ENCODE peak calls at places on chromosomes 1 and 21, in five cellular contexts. L, D, N, P and E are unnamed samples.

GRCh38 chr1:119160851-119161250 is 20.4 kb upstream of the WARS2 start:
- DNase-seq in L (no peak), D (no peak), N (no peak), P (peak; percentile 66), E (no peak)

GRCh38 chr1:89536555-89537393 is 12.1 kb downstream of the LRRC8B start:
- DNase-seq in L (no peak), D (no peak), N (no peak), P (no peak), E (no peak)

GRCh38 chr21:33374080-33374873 is 28.9 kb upstream of the IFNGR2 start:
- DNase-seq in L (peak; percentile 66), D (no peak), N (peak; percentile 27), P (peak; percentile 73), E (peak; percentile 46)

GRCh38 chr1:182397653-182398388 is 2.6 kb downstream of the TEDDM1 start:
- DNase-seq in L (no peak), D (no peak), N (peak; percentile 33), P (peak; percentile 31), E (no peak)

GRCh38 chr1:78839704-78840277 is 166.7 kb downstream of the ADGRL4 start:
- DNase-seq in L (peak; percentile 38), D (no peak), N (peak; percentile 69), P (peak; percentile 63), E (peak; percentile 10)

GRCh38 chr1:30745156-30745833 is 12.3 kb downstream of the LAPTM5 start:
- DNase-seq in L (no peak), D (no peak), N (peak; percentile 72), P (no peak), E (no peak)

GRCh38 chr1:4868521-4868920 is 214.1 kb downstream of the AJAP1 start:
- DNase-seq in L (no peak), D (no peak), N (no peak), P (no peak), E (no peak)

GRCh38 chr1:209172286-209172685 is 411.2 kb upstream of the CAMK1G start:
- DNase-seq in L (no peak), D (no peak), N (no peak), P (no peak), E (no peak)

GRCh38 chr1:84581648-84582047 is 7.4 kb upstream of the CTBS start:
- DNase-seq in L (no peak), D (no peak), N (no peak), P (no peak), E (no peak)

GRCh38 chr1:119040906-119041305 is 52.8 kb upstream of the TBX15 start:
- DNase-seq in L (peak; percentile 79), D (no peak), N (peak; percentile 13), P (peak; percentile 84), E (no peak)

GRCh38 chr1:76074321-76075187 is at the start of gene ST6GALNAC3:
- DNase-seq in L (peak; percentile 71), D (no peak), N (peak; percentile 91), P (peak; percentile 29), E (no peak)

GRCh38 chr1:39525366-39526165 is 34.1 kb downstream of the BMP8A start:
- DNase-seq in L (no peak), D (peak; percentile 17), N (no peak), P (no peak), E (peak; percentile 74)

GRCh38 chr21:45309069-45309521 is 21.4 kb upstream of the POFUT2 start:
- DNase-seq in L (peak; percentile 91), D (no peak), N (peak; percentile 76), P (peak; percentile 72), E (no peak)

GRCh38 chr1:242847390-242847993 is 323.0 kb upstream of the PLD5 start:
- DNase-seq in L (no peak), D (no peak), N (peak; percentile 47), P (peak; percentile 6), E (no peak)

GRCh38 chr1:210394281-210394798 is 65.6 kb downstream of the HHAT start:
- DNase-seq in L (no peak), D (no peak), N (no peak), P (peak; percentile 92), E (no peak)

GRCh38 chr21:23292292-23292691 is 2294.1 kb downstream of the NCAM2 start:
- DNase-seq in L (no peak), D (no peak), N (no peak), P (no peak), E (no peak)

GRCh38 chr1:68495968-68496679 is 758 bp downstream of the DEPDC1 start:
- DNase-seq in L (no peak), D (no peak), N (no peak), P (no peak), E (no peak)

GRCh38 chr1:228770779-228771223 is 35.5 kb downstream of the RHOU start:
- DNase-seq in L (no peak), D (no peak), N (no peak), P (no peak), E (no peak)

GRCh38 chr1:228982637-228983036 is 247.4 kb downstream of the RHOU start:
- DNase-seq in L (no peak), D (no peak), N (no peak), P (peak; percentile 18), E (no peak)

DNA sequence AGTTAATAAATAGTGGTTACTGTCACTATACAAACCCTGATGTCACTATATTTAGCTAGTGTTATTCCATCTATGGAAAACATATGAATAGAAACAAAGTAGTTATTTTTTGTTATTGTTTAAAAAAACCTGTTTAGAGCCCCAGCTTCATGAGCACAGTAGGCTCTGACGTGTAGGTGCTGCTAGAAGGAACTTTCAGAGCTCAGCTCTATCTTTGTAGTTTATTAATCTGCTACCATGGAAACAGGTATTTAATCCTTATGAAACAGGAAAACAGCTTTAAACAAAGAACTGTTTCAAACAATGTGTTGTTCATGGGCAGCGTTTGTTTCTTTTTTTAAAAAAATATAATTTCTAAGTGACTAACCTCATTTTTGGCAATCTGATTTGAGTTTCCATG is 161.9 kb upstream of the C21orf91 start:
- DNase-seq in L (no peak), D (no peak), N (no peak), P (no peak), E (no peak)
- H3K4me3 ChIP-seq in L (no peak overlapping the region), D (no peak overlapping the region), N (no peak overlapping the region), P (no peak overlapping the region), E (no peak overlapping the region)

GRCh38 chr1:101346419-101346818 is 109.6 kb downstream of the S1PR1 start:
- DNase-seq in L (no peak), D (no peak), N (no peak), P (no peak), E (no peak)
- H3K4me3 ChIP-seq in L (no peak overlapping the region), D (no peak overlapping the region), N (no peak overlapping the region), P (no peak overlapping the region), E (no peak overlapping the region)

GRCh38 chr1:54784066-54784465 is 17.1 kb downstream of the TTC22 start:
- DNase-seq in L (no peak), D (no peak), N (no peak), P (no peak), E (no peak)

GRCh38 chr1:54781023-54781723 is 16.9 kb upstream of the PARS2 start:
- DNase-seq in L (no peak), D (no peak), N (no peak), P (no peak), E (no peak)

GRCh38 chr1:54782156-54782555 is 17.8 kb upstream of the PARS2 start:
- DNase-seq in L (no peak), D (no peak), N (no peak), P (no peak), E (no peak)

GRCh38 chr1:54786778-54787177 is 14.3 kb downstream of the TTC22 start:
- DNase-seq in L (no peak), D (no peak), N (no peak), P (no peak), E (no peak)

DNA sequence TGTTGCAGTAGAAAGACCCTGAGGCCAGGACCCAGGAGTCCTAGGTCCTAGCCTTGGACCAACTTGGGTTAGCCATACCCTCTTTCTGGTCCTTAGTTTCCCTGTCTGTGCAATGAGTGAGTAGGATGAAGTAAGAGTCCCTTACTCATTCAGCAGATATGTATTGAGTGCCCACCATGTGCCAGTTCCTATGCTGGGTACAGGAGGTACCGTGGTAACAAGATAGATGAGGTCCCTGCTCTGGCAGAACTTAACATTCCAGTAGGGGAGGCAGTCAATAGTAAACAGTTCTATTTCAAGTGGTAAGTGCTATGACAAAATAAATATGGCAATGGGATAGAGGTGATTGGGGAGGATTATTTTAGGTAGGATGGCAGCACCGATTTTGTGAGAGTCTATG is 18.3 kb upstream of the PARS2 start:
- DNase-seq in L (no peak), D (no peak), N (no peak), P (no peak), E (no peak)
- H3K4me3 ChIP-seq in L (no peak overlapping the region), D (no peak overlapping the region), N (no peak overlapping the region), P (no peak overlapping the region), E (no peak overlapping the region)

GRCh38 chr1:1326075-1326605 is 1.5 kb downstream of the CPTP start:
- DNase-seq in L (no peak), D (no peak), N (no peak), P (no peak), E (no peak)
- H3K4me3 ChIP-seq in L (no peak overlapping the region), D (peak overlapping the region; percentile 100), N (no peak overlapping the region), P (no peak overlapping the region), E (peak overlapping the region; percentile 85)

GRCh38 chr21:42496120-42496838 is at the start of gene RSPH1:
- DNase-seq in L (peak; percentile 100), D (peak; percentile 93), N (peak; percentile 100), P (peak; percentile 94), E (peak; percentile 93)

GRCh38 chr21:42496839-42497202 is 797 bp upstream of the RSPH1 start:
- DNase-seq in L (peak; percentile 48), D (no peak), N (peak; percentile 50), P (peak; percentile 6), E (no peak)

GRCh38 chr21:42500225-42500624 is 4.2 kb upstream of the RSPH1 start:
- DNase-seq in L (no peak), D (no peak), N (no peak), P (no peak), E (no peak)

GRCh38 chr21:42499430-42500106 is 3.5 kb upstream of the RSPH1 start:
- DNase-seq in L (peak; percentile 17), D (no peak), N (no peak), P (no peak), E (no peak)

GRCh38 chr21:42498012-42498411 is 2.0 kb upstream of the RSPH1 start:
- DNase-seq in L (no peak), D (no peak), N (no peak), P (no peak), E (no peak)
- H3K4me3 ChIP-seq in L (no peak overlapping the region), D (no peak overlapping the region), N (no peak overlapping the region), P (no peak overlapping the region), E (no peak overlapping the region)

GRCh38 chr1:155134322-155134721 is 1.3 kb upstream of the SLC50A1 start:
- DNase-seq in L (no peak), D (no peak), N (no peak), P (no peak), E (no peak)
- H3K4me3 ChIP-seq in L (peak overlapping the region; percentile 71), D (peak overlapping the region; percentile 85), N (no peak overlapping the region), P (no peak overlapping the region), E (no peak overlapping the region)